ENCODE peak calls at places on chromosomes 5 and 9, in four cellular contexts. D is stimulated activated naive CD8-positive, alpha-beta T cell treated with anti-CD3 and anti-CD28 coated beads, Interleukin-15, amount 100 ng/mL, for 72 hours; X is tibial artery; U is amniotic epithelial cell. O is an unnamed sample.

GRCh38 chr9:69637193-69637592 is 35.0 kb downstream of the APBA1 start:
- DNase-seq in D (no peak), X (no peak), U (no peak), O (no peak)

GRCh38 chr9:79477955-79478751 is 93.6 kb upstream of the TLE4 start:
- DNase-seq in D (peak; percentile 31), X (no peak), U (peak; percentile 52), O (no peak)

GRCh38 chr5:62090953-62091352 is 215.1 kb upstream of the KIF2A start:
- DNase-seq in D (no peak), X (no peak), U (no peak), O (no peak)

GRCh38 chr5:132019337-132019736 is 7.9 kb upstream of the ACSL6 start:
- DNase-seq in D (no peak), X (no peak), U (no peak), O (no peak)

GRCh38 chr9:20989923-20990341 is 41.5 kb downstream of the HACD4 start:
- DNase-seq in D (no peak), X (peak; percentile 74), U (no peak), O (peak; percentile 67)

GRCh38 chr9:22975921-22976320 is 529.3 kb downstream of the DMRTA1 start:
- DNase-seq in D (no peak), X (no peak), U (no peak), O (no peak)

GRCh38 chr5:42951847-42952411 is 88.2 kb downstream of the ANXA2R start:
- DNase-seq in D (peak; percentile 71), X (no peak), U (peak; percentile 41), O (no peak)

GRCh38 chr5:120936652-120937051 is 472.6 kb downstream of the PRR16 start:
- DNase-seq in D (no peak), X (no peak), U (no peak), O (no peak)

GRCh38 chr5:168159425-168159824 is 132.0 kb upstream of the WWC1 start:
- DNase-seq in D (no peak), X (no peak), U (no peak), O (no peak)

GRCh38 chr5:115549154-115549553 is 4.6 kb upstream of the FEM1C start:
- DNase-seq in D (peak; percentile 15), X (no peak), U (no peak), O (no peak)